ENCODE peak calls at places on chromosomes 1 and 21, in five cellular contexts. B is effector CD4-positive, alpha-beta T cell; I is mesothelial cell of epicardium; D is posterior vena cava; N is stimulated activated CD8-positive, alpha-beta memory T cell treated with anti-CD3 and anti-CD28 coated beads, Interleukin-12 subunit alpha, Interleukin-12 subunit beta, amount 100 ng/mL, for 1 hour. G is an unnamed sample.

GRCh38 chr1:44047131-44047530 is 15.9 kb upstream of the SLC6A9 start:
- DNase-seq in B (no peak), I (no peak), D (peak), N (no peak), G (no peak)

GRCh38 chr1:93384656-93385055 is 38.9 kb downstream of the DR1 start:
- DNase-seq in B (no peak), I (no peak), D (no peak), N (no peak), G (no peak)

GRCh38 chr1:206663832-206664652 is 20.7 kb upstream of the MAPKAPK2 start:
- DNase-seq in B (peak), I (peak), D (no peak), N (peak), G (peak)

GRCh38 chr1:221806984-221807383 is 65.1 kb upstream of the DUSP10 start:
- DNase-seq in B (no peak), I (no peak), D (no peak), N (no peak), G (no peak)

GRCh38 chr1:41917835-41918449 is 780 bp downstream of the HIVEP3 start:
- DNase-seq in B (peak), I (peak), D (no peak), N (no peak), G (no peak)

GRCh38 chr1:76463278-76463677 is 388.7 kb downstream of the ST6GALNAC3 start:
- DNase-seq in B (no peak), I (no peak), D (no peak), N (no peak), G (no peak)

GRCh38 chr1:177505905-177506590 is 335.3 kb downstream of the BRINP2 start:
- DNase-seq in B (no peak), I (no peak), D (no peak), N (no peak), G (no peak)

GRCh38 chr21:32794643-32795042 is 23.1 kb upstream of the PAXBP1 start:
- DNase-seq in B (no peak), I (no peak), D (no peak), N (no peak), G (no peak)

GRCh38 chr1:179754031-179754624 is 11.0 kb downstream of the FAM163A start:
- DNase-seq in B (no peak), I (no peak), D (no peak), N (no peak), G (no peak)

GRCh38 chr1:200437556-200438203 is 27.8 kb upstream of the ZNF281 start:
- DNase-seq in B (no peak), I (no peak), D (no peak), N (no peak), G (no peak)

GRCh38 chr1:32001863-32002262 is 11.8 kb upstream of the KHDRBS1 start:
- DNase-seq in B (no peak), I (no peak), D (no peak), N (no peak), G (no peak)

G was measured in type B pancreatic cell.